ENCODE peak calls at places on chromosomes 16 and 17, in ten cellular contexts. C, M, N, Q, L, U, D, S, K and Z are unnamed samples.

GRCh38 chr16:84225571-84225970 is 14.2 kb downstream of the KCNG4 start:
- DNase-seq in U (no peak), M (no peak), C (no peak), S (peak; percentile 70), Q (no peak), L (no peak), K (no peak), N (no peak), D (no peak), Z (no peak)

GRCh38 chr17:45103269-45103795 is 29.0 kb downstream of the PLCD3 start:
- DNase-seq in N (no peak), K (no peak), U (no peak), L (no peak), Q (no peak), D (no peak), C (no peak), S (no peak), M (no peak), Z (no peak)

GRCh38 chr16:3183445-3184139 is 4.4 kb upstream of the OR1F1 start:
- DNase-seq in M (no peak), S (peak; percentile 50), D (no peak), C (no peak), Q (no peak), N (no peak), K (no peak), U (no peak), L (no peak), Z (no peak)

GRCh38 chr17:80018917-80019651 is 16.6 kb downstream of the TBC1D16 start:
- DNase-seq in M (no peak), L (no peak), D (peak; percentile 72), K (no peak), C (no peak), N (peak; percentile 27), Q (no peak), S (peak; percentile 52), U (no peak), Z (no peak)

GRCh38 chr17:43385046-43385831 is 13.6 kb upstream of the ARL4D start:
- DNase-seq in L (no peak), D (no peak), U (no peak), S (no peak), N (no peak), Q (no peak), K (no peak), C (no peak), M (no peak), Z (no peak)

GRCh38 chr16:73071131-73071940 is 23.4 kb upstream of the ZFHX3 start:
- DNase-seq in D (peak; percentile 61), U (peak; percentile 72), K (no peak), C (peak; percentile 59), Q (no peak), S (peak; percentile 87), N (peak; percentile 86), M (no peak), L (no peak), Z (peak; percentile 69)

GRCh38 chr17:45021607-45022287 is 29.7 kb downstream of the DCAKD start:
- DNase-seq in N (peak; percentile 96), D (peak; percentile 53), C (peak; percentile 68), S (peak; percentile 95), L (peak; percentile 90), Q (peak; percentile 93), K (no peak), U (peak; percentile 72), M (peak; percentile 26), Z (peak; percentile 82)

GRCh38 chr16:3131755-3132377 is 3.0 kb upstream of the ZNF213 start:
- DNase-seq in M (no peak), L (peak; percentile 61), N (peak; percentile 68), U (peak; percentile 55), Q (no peak), C (peak; percentile 48), K (no peak), D (peak; percentile 48), S (no peak), Z (no peak)

GRCh38 chr16:49048557-49048956 is 233.1 kb downstream of the CBLN1 start:
- DNase-seq in M (no peak), U (no peak), L (no peak), N (no peak), S (no peak), D (peak; percentile 13), K (no peak), C (no peak), Q (no peak), Z (no peak)

GRCh38 chr17:41367426-41368075 is 2.1 kb downstream of the KRT33B start:
- DNase-seq in S (no peak), D (no peak), N (no peak), K (no peak), C (no peak), U (no peak), L (no peak), M (no peak), Q (peak; percentile 25), Z (no peak)

GRCh38 chr17:10114931-10115535 is 83.4 kb downstream of the GAS7 start:
- DNase-seq in C (peak; percentile 69), U (peak; percentile 84), L (no peak), K (peak; percentile 13), S (peak; percentile 85), M (peak; percentile 91), D (no peak), N (peak; percentile 75), Q (peak; percentile 87), Z (peak; percentile 98)

GRCh38 chr16:83967838-83968482 is at the start of gene NECAB2:
- DNase-seq in D (no peak), S (peak; percentile 93), N (peak; percentile 94), C (peak; percentile 43), L (peak; percentile 95), Q (peak; percentile 41), U (no peak), M (peak; percentile 23), K (no peak), Z (peak; percentile 74)

GRCh38 chr17:75459246-75459589 is 2.8 kb downstream of the TMEM94 start:
- DNase-seq in C (no peak), D (no peak), Q (no peak), N (no peak), K (no peak), U (peak; percentile 37), M (no peak), L (no peak), S (no peak), Z (no peak)

GRCh38 chr17:75454193-75454592 is 2.2 kb upstream of the TMEM94 start:
- DNase-seq in C (no peak), L (no peak), Q (no peak), D (no peak), S (no peak), N (no peak), M (no peak), K (peak; percentile 66), U (no peak), Z (no peak)

GRCh38 chr17:75456417-75457046 is at the start of gene TMEM94:
- DNase-seq in U (peak; percentile 96), D (peak; percentile 99), S (peak; percentile 87), N (peak; percentile 98), C (peak; percentile 96), M (peak; percentile 97), L (peak; percentile 99), Q (peak; percentile 96), K (peak; percentile 92), Z (peak; percentile 96)

GRCh38 chr17:75457047-75457654 is 716 bp downstream of the TMEM94 start:
- DNase-seq in L (no peak), U (no peak), N (peak; percentile 86), C (peak; percentile 27), S (peak; percentile 85), Q (no peak), D (no peak), K (no peak), M (no peak), Z (peak; percentile 49)

DNA sequence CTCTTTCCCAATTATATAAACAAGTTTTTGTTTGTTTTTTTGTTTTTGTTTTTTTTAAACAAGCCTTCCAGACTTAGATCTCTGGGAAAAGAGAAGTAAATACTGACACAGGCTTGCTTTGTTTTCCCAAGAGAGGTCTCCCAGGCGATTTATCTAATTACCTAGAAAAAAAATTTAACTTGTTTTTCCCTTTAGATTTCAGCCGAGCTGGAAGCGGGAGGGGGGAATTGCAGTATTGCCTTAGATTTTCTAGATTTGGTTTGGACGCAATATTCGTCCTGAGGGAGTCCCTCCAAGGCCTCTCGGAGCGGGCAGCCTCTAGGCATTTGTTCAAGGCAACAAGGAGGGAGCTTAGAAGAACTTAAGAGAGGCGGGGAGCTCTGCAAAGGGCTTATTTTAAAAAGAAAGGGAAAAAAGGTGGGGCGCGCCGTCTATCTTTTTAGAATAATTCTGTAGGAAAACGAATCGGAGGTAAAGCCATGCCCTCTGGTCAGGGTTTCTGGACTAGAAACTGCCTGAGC is 479 bp upstream of the TMEM94 start:
- DNase-seq in U (peak; percentile 27), D (no peak), S (no peak), Q (no peak), M (no peak), N (peak; percentile 55), L (no peak), K (no peak), C (peak; percentile 28), Z (no peak)
- H3K4me1 ChIP-seq in U (peaks cover 55% of the 10 kb centered on the region), D (peaks cover 90% of the 10 kb centered on the region), S (peaks cover 37% of the 10 kb centered on the region), Q (peaks cover 23% of the 10 kb centered on the region), M (peaks cover 7% of the 10 kb centered on the region), N (no peaks in the 10 kb centered on the region), L (peaks cover 21% of the 10 kb centered on the region), K (peaks cover 41% of the 10 kb centered on the region), C (peaks cover 49% of the 10 kb centered on the region), Z (peaks cover 4% of the 10 kb centered on the region)

DNA sequence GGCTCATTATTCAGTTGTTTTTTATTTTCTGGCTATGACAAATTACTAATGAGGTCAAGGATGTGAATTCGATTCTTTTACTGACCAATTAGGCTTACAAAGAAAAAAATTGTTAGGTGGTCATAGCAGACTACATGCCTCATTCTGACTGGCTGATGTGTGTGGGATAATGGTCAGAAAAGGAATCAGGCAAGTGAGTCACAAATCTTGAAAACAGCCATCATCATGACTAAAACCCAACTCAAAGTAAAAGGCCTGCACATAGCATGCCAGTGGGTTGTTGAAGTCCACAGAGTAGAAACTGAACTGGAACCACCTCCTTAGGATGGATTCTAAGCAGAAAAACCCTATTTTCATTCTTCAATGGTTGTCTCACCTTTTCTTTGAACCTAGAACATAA is 8.6 kb downstream of the RPGRIP1L start:
- DNase-seq in D (no peak), K (no peak), L (no peak), U (no peak), S (no peak), C (no peak), M (no peak), N (no peak), Q (no peak), Z (no peak)
- TF ChIP-seq EP300 in D (no peak), K (no peak), L (no peak), U (no peak), S (no peak), C (no peak), M (no peak), N (no peak), Q (no peak), Z (no peak)

DNA sequence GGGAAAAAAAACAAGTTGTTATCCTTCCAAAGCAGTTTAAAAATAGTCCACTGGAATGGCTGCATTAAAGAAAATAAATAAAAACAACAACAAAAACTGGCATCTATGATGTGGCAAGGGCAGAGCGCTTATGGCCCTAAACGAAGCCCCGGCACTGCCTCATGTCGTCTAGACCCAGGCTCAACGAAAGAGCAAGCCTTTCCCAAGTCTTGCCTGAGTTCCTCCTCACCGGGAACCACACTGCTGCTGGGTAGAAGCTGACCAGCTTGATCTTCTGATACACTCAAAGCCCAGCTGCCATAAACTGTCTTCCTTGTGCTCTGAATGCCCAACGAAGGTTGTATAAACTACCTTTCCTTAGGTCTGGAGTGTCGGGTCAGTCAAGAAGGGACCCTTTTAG is 37.0 kb downstream of the NDEL1 start:
- DNase-seq in U (no peak), Q (no peak), K (no peak), D (no peak), L (no peak), C (no peak), N (no peak), S (no peak), M (no peak), Z (no peak)
- H3K4me1 ChIP-seq in U (peaks cover 6% of the 10 kb centered on the region), Q (no peaks in the 10 kb centered on the region), K (no peaks in the 10 kb centered on the region), D (peaks cover 6% of the 10 kb centered on the region), L (no peaks in the 10 kb centered on the region), C (peaks cover 11% of the 10 kb centered on the region), N (no peaks in the 10 kb centered on the region), S (peaks cover 11% of the 10 kb centered on the region), M (no peaks in the 10 kb centered on the region), Z (peaks cover 10% of the 10 kb centered on the region)

GRCh38 chr17:11803226-11803625 is 194.0 kb downstream of the ZNF18 start:
- DNase-seq in D (no peak), L (no peak), M (no peak), N (no peak), Q (no peak), S (no peak), U (no peak), K (no peak), C (no peak), Z (no peak)
- TF ChIP-seq EP300 in D (no peak), L (no peak), M (no peak), N (no peak), Q (no peak), S (no peak), U (no peak), K (no peak), C (no peak), Z (no peak)